ENCODE peak calls at places on chromosomes 13 and 19, in eight cellular contexts. M is substantia nigra, O is breast epithelium, F is tibial artery, Z is adrenal gland, R is AG04450, V is body of pancreas, U is hepatocyte. X is an unnamed sample.

GRCh38 chr13:114127473-114128347 is 4.7 kb downstream of the RASA3 start:
- DNase-seq in M (no peak), O (no peak), F (no peak), Z (no peak), R (no peak), V (no peak), U (no peak), X (no peak)

GRCh38 chr13:39682788-39683187 is 27.3 kb downstream of the COG6 start:
- DNase-seq in M (no peak), O (no peak), F (no peak), Z (no peak), R (no peak), V (no peak), U (no peak), X (no peak)

GRCh38 chr13:82224806-82225205 is 1657.5 kb downstream of the SLITRK1 start:
- DNase-seq in M (no peak), O (no peak), F (no peak), Z (no peak), R (no peak), V (no peak), U (no peak), X (no peak)

GRCh38 chr13:71754407-71754974 is 112.5 kb downstream of the DACH1 start:
- DNase-seq in M (no peak), O (no peak), F (no peak), Z (no peak), R (no peak), V (peak; percentile 7), U (no peak), X (no peak)

GRCh38 chr13:28324181-28324789 is 170.6 kb downstream of the FLT1 start:
- DNase-seq in M (no peak), O (no peak), F (no peak), Z (peak; percentile 53), R (no peak), V (peak; percentile 66), U (peak; percentile 78), X (no peak)

GRCh38 chr13:94761407-94761806 is 49.1 kb upstream of the SOX21 start:
- DNase-seq in M (no peak), O (no peak), F (no peak), Z (no peak), R (no peak), V (no peak), U (no peak), X (no peak)

GRCh38 chr13:90185734-90186133 is 1161.8 kb upstream of the MIR17HG start:
- DNase-seq in M (no peak), O (no peak), F (no peak), Z (no peak), R (no peak), V (no peak), U (no peak), X (no peak)

GRCh38 chr13:73317140-73317539 is 258.3 kb downstream of the KLF5 start:
- DNase-seq in M (no peak), O (no peak), F (no peak), Z (no peak), R (no peak), V (no peak), U (no peak), X (no peak)

GRCh38 chr13:34933349-34933748 is 8.7 kb upstream of the NBEA start:
- DNase-seq in M (no peak), O (no peak), F (no peak), Z (no peak), R (no peak), V (no peak), U (no peak), X (no peak)

GRCh38 chr13:41966671-41967070 is 5.8 kb upstream of the VWA8 start:
- DNase-seq in M (no peak), O (no peak), F (no peak), Z (no peak), R (no peak), V (no peak), U (no peak), X (no peak)

GRCh38 chr13:30331331-30331771 is 24.0 kb upstream of the KATNAL1 start:
- DNase-seq in M (no peak), O (no peak), F (no peak), Z (peak; percentile 69), R (no peak), V (peak; percentile 21), U (no peak), X (no peak)

GRCh38 chr13:33349996-33350826 is 64.7 kb upstream of the STARD13 start:
- DNase-seq in M (peak; percentile 41), O (peak; percentile 61), F (peak; percentile 82), Z (peak; percentile 67), R (no peak), V (peak; percentile 77), U (peak; percentile 44), X (no peak)

GRCh38 chr19:41697198-41697855 is 9.3 kb upstream of the CEACAM7 start:
- DNase-seq in M (no peak), O (no peak), F (peak; percentile 47), Z (no peak), R (no peak), V (no peak), U (no peak), X (no peak)

GRCh38 chr13:112638919-112639318 is 50.9 kb upstream of the ATP11A start:
- DNase-seq in M (no peak), O (peak; percentile 25), F (peak; percentile 1), Z (no peak), R (no peak), V (no peak), U (no peak), X (no peak)

GRCh38 chr19:13155472-13156284 is 5.5 kb downstream of the IER2 start:
- DNase-seq in M (no peak), O (peak; percentile 82), F (peak; percentile 92), Z (peak; percentile 88), R (no peak), V (peak; percentile 88), U (peak; percentile 92), X (no peak)

GRCh38 chr19:13160557-13160956 is 10.3 kb downstream of the IER2 start:
- DNase-seq in M (no peak), O (no peak), F (no peak), Z (peak; percentile 71), R (no peak), V (no peak), U (peak; percentile 48), X (no peak)

GRCh38 chr19:13156968-13157882 is 7.0 kb downstream of the IER2 start:
- DNase-seq in M (no peak), O (no peak), F (no peak), Z (no peak), R (no peak), V (no peak), U (no peak), X (no peak)

GRCh38 chr19:13162749-13163608 is 12.8 kb downstream of the IER2 start:
- DNase-seq in M (peak; percentile 55), O (peak; percentile 99), F (peak; percentile 99), Z (peak; percentile 99), R (peak; percentile 91), V (peak; percentile 99), U (peak; percentile 98), X (peak; percentile 97)

GRCh38 chr19:13159713-13160112 is 9.5 kb downstream of the IER2 start:
- DNase-seq in M (no peak), O (no peak), F (no peak), Z (no peak), R (no peak), V (no peak), U (no peak), X (no peak)
- H3K27ac ChIP-seq in M (no peak overlapping the region), O (peak overlapping the region; percentile 99), F (no peak overlapping the region), Z (no peak overlapping the region), R (no peak overlapping the region), V (no peak overlapping the region), U (no peak overlapping the region), X (peak overlapping the region; percentile 100)

GRCh38 chr13:36207672-36208071 is 6.7 kb downstream of the SOHLH2 start:
- DNase-seq in M (no peak), O (no peak), F (no peak), Z (no peak), R (no peak), V (no peak), U (no peak), X (no peak)
- H3K27ac ChIP-seq in M (no peak overlapping the region), O (no peak overlapping the region), F (no peak overlapping the region), Z (no peak overlapping the region), R (no peak overlapping the region), V (no peak overlapping the region), U (no peak overlapping the region), X (no peak overlapping the region)

DNA sequence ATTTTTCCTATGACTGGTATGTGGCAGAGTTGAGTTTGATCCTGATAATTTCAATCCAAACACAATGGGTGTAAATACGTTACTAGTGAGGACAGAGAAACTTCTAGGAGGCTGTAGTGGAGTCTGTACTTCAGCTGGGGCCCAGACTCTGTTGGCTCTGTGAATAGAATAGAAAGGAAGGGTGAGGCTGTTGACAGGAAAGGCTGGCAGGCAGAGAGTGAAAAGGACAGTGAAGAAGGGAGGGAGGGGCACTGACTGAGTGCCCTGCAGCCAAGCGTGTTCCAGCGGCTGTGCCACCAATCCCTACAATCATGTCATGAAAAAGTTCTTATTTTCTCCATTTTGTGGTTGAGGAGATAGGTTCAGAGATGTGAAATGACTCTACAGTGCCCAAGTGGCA is 80.5 kb downstream of the MBNL2 start:
- DNase-seq in M (no peak), O (no peak), F (no peak), Z (no peak), R (no peak), V (no peak), U (no peak), X (no peak)
- H3K27ac ChIP-seq in M (peak overlapping the region; percentile 37), O (peak overlapping the region; percentile 55), F (no peak overlapping the region), Z (no peak overlapping the region), R (no peak overlapping the region), V (no peak overlapping the region), U (no peak overlapping the region), X (peak overlapping the region; percentile 25)

GRCh38 chr19:4911314-4911713 is 2.0 kb downstream of the UHRF1 start:
- DNase-seq in M (no peak), O (no peak), F (no peak), Z (no peak), R (no peak), V (no peak), U (no peak), X (no peak)

GRCh38 chr19:4916292-4917082 is 7.2 kb downstream of the UHRF1 start:
- DNase-seq in M (no peak), O (no peak), F (no peak), Z (no peak), R (no peak), V (no peak), U (no peak), X (no peak)

GRCh38 chr19:4914736-4915501 is 5.6 kb downstream of the UHRF1 start:
- DNase-seq in M (no peak), O (no peak), F (no peak), Z (no peak), R (peak; percentile 21), V (no peak), U (peak; percentile 85), X (peak; percentile 84)

GRCh38 chr19:4911786-4912672 is 2.7 kb downstream of the UHRF1 start:
- DNase-seq in M (peak; percentile 63), O (no peak), F (peak; percentile 84), Z (peak; percentile 72), R (peak; percentile 99), V (peak; percentile 56), U (peak; percentile 86), X (peak; percentile 99)

DNA sequence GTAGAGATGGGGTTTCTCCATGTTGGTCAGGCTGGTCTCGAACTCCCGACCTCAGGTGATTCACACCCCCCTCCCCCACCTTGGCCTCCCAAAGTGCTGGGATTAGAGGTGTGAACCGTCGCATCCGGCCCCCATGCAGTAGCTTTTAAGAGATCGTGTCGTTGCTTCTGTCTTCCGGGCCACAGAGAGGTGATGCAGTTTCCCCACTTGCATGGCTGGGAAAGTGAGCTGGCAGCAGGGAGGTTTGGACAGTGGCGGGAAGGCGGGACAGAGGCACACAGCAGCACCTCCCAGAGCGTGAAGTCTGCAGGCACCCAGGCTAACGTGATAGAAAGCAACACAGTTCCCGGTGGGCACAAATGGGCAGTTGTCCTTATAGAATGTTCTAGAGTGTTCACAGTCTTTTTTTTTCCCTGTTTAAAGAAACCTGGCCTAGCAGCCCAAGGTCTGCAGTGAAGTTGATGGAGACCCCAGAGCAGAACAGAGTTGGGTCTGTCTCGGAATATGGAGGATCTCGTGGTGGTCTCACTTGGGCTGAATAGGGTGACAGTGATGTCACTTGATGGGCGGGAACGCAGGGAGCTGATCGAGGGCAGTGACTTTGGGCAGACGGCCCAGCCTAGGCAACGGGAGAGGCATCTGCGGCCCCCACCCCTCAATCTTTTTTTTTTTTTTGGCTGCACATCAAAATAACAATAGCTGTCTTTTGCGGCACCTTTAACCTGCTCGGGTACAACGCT is 4.9 kb downstream of the UHRF1 start:
- DNase-seq in M (no peak), O (no peak), F (no peak), Z (no peak), R (no peak), V (no peak), U (no peak), X (no peak)
- H3K27ac ChIP-seq in M (no peak overlapping the region), O (no peak overlapping the region), F (no peak overlapping the region), Z (no peak overlapping the region), R (peak overlapping the region; percentile 75), V (no peak overlapping the region), U (no peak overlapping the region), X (peak overlapping the region; percentile 90)